ENCODE peak calls at places on chromosomes 1 and 21, in five cellular contexts. A, V, S, L and I are unnamed samples.

GRCh38 chr1:167955915-167956314 is 19.0 kb upstream of the MPC2 start:
- DNase-seq in S (peak), L (no peak), V (no peak), A (peak), I (peak)

GRCh38 chr21:14545906-14546480 is at the start of gene SAMSN1:
- DNase-seq in A (peak), V (no peak), S (no peak), L (peak), I (no peak)

GRCh38 chr1:62245201-62245600 is 50.6 kb downstream of the L1TD1 start:
- DNase-seq in L (no peak), A (peak), V (no peak), S (peak), I (no peak)

GRCh38 chr1:234689236-234689635 is 79.3 kb upstream of the IRF2BP2 start:
- DNase-seq in V (no peak), L (no peak), S (no peak), A (no peak), I (no peak)

GRCh38 chr1:160207118-160207650 is 2.0 kb downstream of the PEA15 start:
- DNase-seq in S (no peak), L (no peak), V (no peak), A (no peak), I (no peak)

GRCh38 chr1:197725044-197725443 is 50.2 kb downstream of the DENND1B start:
- DNase-seq in L (no peak), S (peak), V (peak), A (peak), I (peak)

GRCh38 chr1:154926201-154926600 is 10.3 kb downstream of the PMVK start:
- DNase-seq in L (no peak), S (no peak), V (no peak), A (no peak), I (no peak)

GRCh38 chr21:15775981-15776380 is 46.2 kb downstream of the USP25 start:
- DNase-seq in S (peak), A (peak), L (no peak), V (no peak), I (peak)

GRCh38 chr1:29698033-29698432 is 461.7 kb downstream of the PTPRU start:
- DNase-seq in S (peak), L (peak), A (peak), V (peak), I (no peak)

GRCh38 chr1:110328700-110329099 is 10.5 kb upstream of the RBM15 start:
- DNase-seq in A (no peak), L (no peak), V (no peak), S (no peak), I (no peak)
- TF ChIP-seq CTCF in A (no peak), L (no peak), V (no peak), S (no peak), I (no peak)

GRCh38 chr1:41025979-41026819 is 4.7 kb upstream of the SLFNL1 start:
- DNase-seq in L (no peak), S (no peak), V (no peak), A (no peak), I (no peak)

GRCh38 chr1:41024953-41025352 is 3.4 kb upstream of the SLFNL1 start:
- DNase-seq in A (no peak), L (no peak), V (peak), S (no peak), I (no peak)

GRCh38 chr1:41022424-41022823 is 899 bp upstream of the SLFNL1 start:
- DNase-seq in L (no peak), A (no peak), V (no peak), S (no peak), I (no peak)

GRCh38 chr1:41021526-41022308 is at the start of gene SLFNL1:
- DNase-seq in V (peak), L (no peak), S (no peak), A (no peak), I (no peak)

DNA sequence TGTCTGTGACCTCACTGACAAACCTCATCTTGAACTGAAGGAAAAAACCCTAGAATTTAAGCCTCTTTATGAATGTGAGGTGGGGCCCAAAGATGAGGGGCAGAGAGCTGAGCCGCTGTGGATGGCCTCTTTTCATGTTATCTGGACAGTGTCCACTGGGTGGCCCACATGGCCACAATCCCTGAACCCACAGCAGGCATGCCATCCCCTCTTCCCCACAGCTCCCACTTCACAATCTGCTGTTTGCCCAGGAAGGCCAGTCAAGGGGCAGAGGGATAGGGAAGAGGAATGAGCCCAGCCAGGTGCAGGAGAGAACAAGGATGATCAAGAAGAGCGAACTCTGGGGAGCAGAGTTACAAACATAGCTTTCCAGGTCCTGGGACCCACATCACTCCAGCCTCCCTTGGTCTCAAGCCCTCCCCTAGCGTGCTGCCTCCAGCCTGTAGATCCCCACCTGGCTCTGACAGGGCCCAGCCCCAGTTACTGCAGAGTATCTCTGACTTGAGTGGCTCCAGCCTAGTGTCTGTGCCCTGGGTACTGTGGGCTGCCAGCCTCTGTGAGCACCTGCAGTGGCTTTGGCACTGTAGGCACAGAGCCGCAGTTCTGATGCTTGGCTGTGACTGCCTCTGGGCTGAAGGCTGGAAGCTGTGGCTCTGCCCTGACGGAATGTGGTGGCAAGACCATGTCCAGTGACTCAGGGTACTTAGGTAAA is 1.9 kb upstream of the SLFNL1 start:
- DNase-seq in S (no peak), L (peak), V (peak), A (no peak), I (no peak)
- TF ChIP-seq CTCF in S (peak), L (peak), V (peak), A (peak), I (peak)

DNA sequence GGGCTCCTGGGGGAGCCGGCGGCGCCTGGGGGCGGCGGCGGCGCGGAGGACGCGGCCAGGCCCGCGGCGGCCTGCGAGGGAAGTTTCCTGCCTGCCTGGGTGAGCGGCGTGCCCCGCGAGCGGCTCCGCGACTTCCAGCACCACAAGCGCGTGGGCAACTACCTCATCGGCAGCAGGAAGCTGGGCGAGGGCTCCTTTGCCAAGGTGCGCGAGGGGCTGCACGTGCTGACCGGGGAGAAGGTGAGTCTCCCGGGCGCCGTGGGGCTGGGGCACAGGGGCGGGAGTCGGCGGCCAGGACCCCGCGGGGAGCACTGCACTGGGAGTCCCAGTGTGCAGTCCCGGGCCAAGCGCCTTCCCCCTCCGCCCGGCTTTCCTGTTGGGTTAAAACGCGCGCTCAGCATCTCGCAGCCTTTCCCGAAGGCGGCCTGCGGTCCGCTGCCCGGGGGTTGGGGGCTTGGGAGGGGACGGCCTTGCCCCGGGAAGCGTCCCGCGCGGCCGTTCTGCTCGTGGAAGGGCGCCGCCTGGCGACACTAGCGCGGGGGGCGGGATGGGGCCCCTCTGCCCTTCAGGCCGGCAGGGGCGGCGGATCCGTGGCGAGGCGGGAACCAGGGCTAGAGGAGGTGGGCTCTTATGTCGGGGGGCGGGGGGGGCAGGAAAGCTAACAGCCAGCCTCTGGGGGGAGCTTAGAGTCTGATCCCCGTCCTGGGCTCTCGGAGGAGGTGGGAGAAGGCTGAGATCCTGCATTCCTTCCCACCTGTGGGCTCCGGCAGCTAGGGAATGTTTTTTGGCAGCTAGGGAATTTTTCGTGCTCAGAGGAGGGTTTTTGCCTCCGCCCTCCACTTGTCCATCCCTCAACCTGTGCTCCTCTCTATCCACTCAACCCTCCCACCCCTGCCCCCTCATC is 1.1 kb downstream of the HUNK start:
- DNase-seq in S (no peak), L (peak), A (no peak), V (peak), I (no peak)
- TF ChIP-seq CTCF in S (no peak), L (peak), A (peak), V (peak), I (peak)

GRCh38 chr1:36609241-36610027 is 126.7 kb upstream of the CSF3R start:
- DNase-seq in A (peak), S (peak), V (peak), L (peak), I (peak)
- TF ChIP-seq CTCF in A (peak), S (peak), V (peak), L (peak), I (peak)

DNA sequence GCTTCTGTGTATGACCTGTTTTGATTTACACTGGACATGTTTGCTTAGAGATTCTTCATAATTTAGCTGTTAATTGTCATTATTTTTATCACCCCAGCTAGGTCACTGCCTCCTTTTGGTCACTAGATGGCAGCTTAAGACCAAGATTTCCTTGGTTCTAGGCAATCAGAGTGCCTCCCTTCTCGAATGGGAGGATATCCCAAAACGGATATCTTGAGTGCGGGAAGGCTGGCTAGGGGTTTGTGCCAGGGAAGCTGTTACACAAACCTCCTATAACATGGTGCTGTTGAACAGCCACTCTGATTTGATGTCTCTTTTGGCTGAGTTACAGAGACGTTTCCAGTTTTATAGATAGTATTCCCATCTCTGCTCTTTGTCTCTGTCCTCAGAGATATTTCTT is 283.5 kb downstream of the S1PR1 start:
- DNase-seq in A (peak), L (peak), V (peak), S (peak), I (no peak)
- TF ChIP-seq CTCF in A (peak), L (peak), V (peak), S (peak), I (peak)

GRCh38 chr1:41396084-41396483 is 34.9 kb downstream of the FOXO6 start:
- DNase-seq in L (no peak), V (no peak), S (no peak), A (no peak), I (no peak)

GRCh38 chr1:41394405-41394804 is 33.2 kb downstream of the FOXO6 start:
- DNase-seq in L (no peak), S (no peak), V (no peak), A (no peak), I (no peak)

GRCh38 chr1:41393993-41394392 is 32.8 kb downstream of the FOXO6 start:
- DNase-seq in A (no peak), V (no peak), L (no peak), S (no peak), I (no peak)

GRCh38 chr1:41395599-41395956 is 34.3 kb downstream of the FOXO6 start:
- DNase-seq in A (no peak), V (no peak), L (no peak), S (no peak), I (no peak)

GRCh38 chr1:41394918-41395598 is 33.8 kb downstream of the FOXO6 start:
- DNase-seq in S (no peak), L (no peak), V (peak), A (peak), I (no peak)
- TF ChIP-seq CTCF in S (no peak), L (no peak), V (peak), A (peak), I (peak)

DNA sequence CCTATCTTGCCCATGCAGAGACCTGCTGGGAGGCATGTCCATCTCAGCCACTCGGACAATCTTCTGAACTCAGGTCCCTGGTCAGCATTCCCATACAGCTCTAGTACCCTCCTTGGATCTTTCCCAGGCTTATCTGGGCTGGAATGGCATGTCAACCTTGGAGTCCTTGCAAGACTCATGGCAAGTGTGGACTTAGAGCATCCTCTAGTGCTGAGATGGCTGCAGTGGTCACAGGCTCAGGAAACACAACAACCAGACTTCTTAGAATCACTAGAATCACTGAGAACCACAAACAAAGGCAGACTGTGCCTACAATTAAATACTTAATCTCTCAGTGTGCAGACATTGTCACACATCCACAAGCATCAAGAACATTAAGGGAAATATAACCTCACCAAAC is 73.1 kb upstream of the TSHB start:
- DNase-seq in A (peak), V (peak), L (peak), S (peak), I (peak)
- TF ChIP-seq CTCF in A (peak), V (peak), L (no peak), S (peak), I (peak)

GRCh38 chr1:221031890-221032222 is 152.6 kb downstream of the HLX start:
- DNase-seq in V (no peak), L (no peak), S (peak), A (no peak), I (no peak)

GRCh38 chr1:221031015-221031889 is 152.0 kb downstream of the HLX start:
- DNase-seq in V (no peak), A (no peak), L (no peak), S (no peak), I (no peak)

GRCh38 chr1:221030121-221030649 is 150.9 kb downstream of the HLX start:
- DNase-seq in L (no peak), V (no peak), A (no peak), S (no peak), I (no peak)

GRCh38 chr1:221035680-221036153 is 156.5 kb downstream of the HLX start:
- DNase-seq in L (no peak), V (peak), A (peak), S (peak), I (peak)

GRCh38 chr1:221032616-221033342 is 153.5 kb downstream of the HLX start:
- DNase-seq in V (no peak), A (no peak), L (no peak), S (peak), I (no peak)
- TF ChIP-seq CTCF in V (no peak), A (no peak), L (no peak), S (no peak), I (no peak)

DNA sequence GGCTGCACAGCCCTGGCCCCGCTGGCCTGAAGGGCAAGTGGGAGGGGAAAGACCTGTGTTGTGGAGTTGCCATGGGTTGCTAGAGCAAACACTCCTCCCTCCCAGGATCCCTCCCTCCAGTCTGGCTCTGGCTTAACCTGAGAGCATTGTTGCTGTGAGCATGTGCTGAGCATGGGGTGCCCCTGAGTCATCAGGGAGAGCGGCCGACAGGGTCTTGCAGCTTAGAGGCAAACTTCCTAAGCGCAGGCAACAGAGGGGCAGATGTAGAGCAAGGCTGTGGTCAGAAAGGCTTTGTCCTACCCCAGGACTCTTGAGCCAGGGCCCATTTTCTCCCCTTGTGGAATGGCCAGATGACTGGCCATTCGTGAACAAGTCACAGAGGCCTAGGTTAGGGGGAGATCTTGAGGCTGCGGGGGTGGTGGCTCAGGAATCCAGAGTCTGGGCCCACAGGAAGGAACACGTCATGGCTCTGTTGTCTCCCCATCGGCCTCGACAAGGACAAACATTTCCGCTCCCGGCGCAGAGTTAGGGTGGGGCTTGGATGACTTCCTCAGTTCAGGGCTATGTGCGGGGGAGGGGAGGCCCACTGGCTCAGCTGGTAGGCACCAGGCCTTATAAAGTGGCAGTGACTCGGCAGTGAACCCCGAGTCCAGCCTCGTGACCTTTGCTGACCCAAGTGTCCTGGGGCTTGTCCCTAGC is 362 bp upstream of the DYNLT4 start:
- DNase-seq in A (peak), V (peak), L (peak), S (peak), I (peak)
- TF ChIP-seq CTCF in A (no peak), V (no peak), L (no peak), S (no peak), I (no peak)